ENCODE peak calls at places on chromosomes 13 and 19, in seven cellular contexts. N, K, E, Y, H, S and D are unnamed samples.

GRCh38 chr13:84658881-84659661 is 776.8 kb upstream of the SLITRK1 start:
- DNase-seq in E (no peak), Y (no peak), H (no peak), S (no peak), K (peak; percentile 63), N (no peak), D (no peak)

GRCh38 chr19:51809787-51810186 is 14.8 kb downstream of the FPR3 start:
- DNase-seq in Y (no peak), S (no peak), E (no peak), N (no peak), K (no peak), H (no peak), D (no peak)

GRCh38 chr19:28619842-28620429 is 593.0 kb downstream of the UQCRFS1 start:
- DNase-seq in H (no peak), S (no peak), E (no peak), N (no peak), Y (no peak), K (no peak), D (no peak)

GRCh38 chr13:28492527-28493367 is 2.2 kb downstream of the FLT1 start:
- DNase-seq in H (no peak), N (no peak), S (no peak), K (no peak), Y (no peak), E (no peak), D (no peak)

GRCh38 chr19:49712397-49712859 is 21.5 kb downstream of the CPT1C start:
- DNase-seq in Y (no peak), S (no peak), N (peak; percentile 92), K (peak; percentile 61), E (no peak), H (no peak), D (no peak)

GRCh38 chr19:34487651-34488051 is 6.1 kb downstream of the WTIP start:
- DNase-seq in Y (peak; percentile 52), H (no peak), K (no peak), S (no peak), E (no peak), N (no peak), D (no peak)

GRCh38 chr19:55440411-55441105 is 2.5 kb downstream of the SHISA7 start:
- DNase-seq in E (no peak), Y (no peak), S (no peak), K (no peak), N (no peak), H (no peak), D (no peak)

GRCh38 chr13:48731957-48732569 is 78.3 kb downstream of the CYSLTR2 start:
- DNase-seq in E (no peak), S (peak; percentile 64), N (peak; percentile 28), H (peak; percentile 44), Y (no peak), K (no peak), D (no peak)

GRCh38 chr13:44237276-44237767 is 136.3 kb upstream of the SERP2 start:
- DNase-seq in E (peak; percentile 83), K (peak; percentile 98), Y (peak; percentile 92), H (peak; percentile 62), S (peak; percentile 58), N (no peak), D (peak; percentile 94)

GRCh38 chr13:42284068-42284467 is 12.1 kb downstream of the AKAP11 start:
- DNase-seq in E (no peak), H (no peak), Y (no peak), N (no peak), S (no peak), K (no peak), D (no peak)

GRCh38 chr19:56142897-56143434 is 1.9 kb downstream of the ZNF444 start:
- DNase-seq in K (no peak), H (no peak), E (no peak), S (no peak), Y (no peak), N (no peak), D (no peak)

DNA sequence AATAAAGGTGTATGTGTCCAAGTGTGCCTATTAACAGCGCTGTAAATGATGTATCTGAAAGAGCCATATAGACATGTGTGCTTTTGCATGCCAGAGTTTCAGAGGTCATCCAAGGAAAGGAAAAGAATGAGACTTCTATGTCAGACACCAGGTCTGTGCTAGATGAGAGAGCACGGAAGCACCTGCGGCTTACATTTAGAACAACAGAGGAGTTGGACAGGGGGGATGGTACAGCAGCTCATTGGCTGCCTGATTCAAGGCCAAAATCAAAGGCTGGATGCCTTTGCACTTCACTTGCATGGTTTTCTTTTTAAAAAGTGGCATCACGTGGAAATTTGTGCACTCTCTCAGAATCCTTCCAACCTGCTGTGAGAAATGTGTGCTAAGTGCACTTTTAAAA is 32.8 kb upstream of the AMER2 start:
- DNase-seq in Y (no peak), N (no peak), E (no peak), S (no peak), K (no peak), H (no peak), D (no peak)
- H3K9me3 ChIP-seq in Y (no peaks in the 10 kb centered on the region), N (no peaks in the 10 kb centered on the region), E (no peaks in the 10 kb centered on the region), S (no peaks in the 10 kb centered on the region), K (no peaks in the 10 kb centered on the region), H (no peaks in the 10 kb centered on the region), D (no peaks in the 10 kb centered on the region)

DNA sequence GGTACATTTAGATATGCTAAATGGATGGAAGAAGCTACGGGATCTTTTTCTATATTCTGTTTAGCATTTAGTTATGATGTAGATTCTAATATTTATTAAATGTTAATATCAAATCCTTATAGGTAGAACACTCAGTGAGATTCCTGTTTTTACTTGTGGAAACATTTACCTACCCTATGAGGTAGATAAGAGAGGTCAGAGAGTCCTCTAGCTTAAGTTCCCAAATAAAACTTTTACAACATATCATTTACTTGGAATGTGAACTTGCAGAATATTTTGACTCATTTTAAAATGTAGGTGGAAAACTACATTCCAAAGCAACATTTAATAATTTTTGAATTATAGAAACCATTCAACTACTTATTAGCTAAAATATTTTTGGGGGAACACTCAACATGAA is 63.7 kb downstream of the UBL3 start:
- DNase-seq in Y (no peak), K (no peak), E (no peak), N (no peak), H (no peak), S (no peak), D (no peak)
- H3K27ac ChIP-seq in Y (no peak overlapping the region), K (no peak overlapping the region), E (no peak overlapping the region), N (no peak overlapping the region), H (no peak overlapping the region), S (peak overlapping the region; percentile 44), D (no peak overlapping the region)

GRCh38 chr13:93290503-93290902 is 63.9 kb downstream of the GPC6 start:
- DNase-seq in S (peak; percentile 12), K (peak; percentile 50), E (no peak), H (no peak), Y (no peak), N (no peak), D (no peak)
- TF ChIP-seq CTCF in S (no peak), K (no peak), E (no peak), H (no peak), Y (no peak), N (no peak), D (no peak)

GRCh38 chr19:23055946-23056345 is 53.0 kb upstream of the ZNF728 start:
- DNase-seq in Y (no peak), E (no peak), K (no peak), H (no peak), N (no peak), S (no peak), D (no peak)
- H3K9me3 ChIP-seq in Y (no peaks in the 10 kb centered on the region), E (peaks cover 4% of the 10 kb centered on the region), K (no peaks in the 10 kb centered on the region), H (peaks cover 62% of the 10 kb centered on the region), N (peaks cover 53% of the 10 kb centered on the region), S (no peaks in the 10 kb centered on the region), D (no peaks in the 10 kb centered on the region)

GRCh38 chr13:95136638-95137037 is 164.6 kb downstream of the ABCC4 start:
- DNase-seq in E (no peak), H (no peak), N (no peak), Y (no peak), S (no peak), K (no peak), D (no peak)
- H3K27ac ChIP-seq in E (peak overlapping the region; percentile 31), H (no peak overlapping the region), N (no peak overlapping the region), Y (no peak overlapping the region), S (no peak overlapping the region), K (no peak overlapping the region), D (no peak overlapping the region)

GRCh38 chr13:37068962-37069361 is 9.5 kb upstream of the SUPT20H start:
- DNase-seq in H (no peak), N (peak; percentile 0), S (no peak), Y (no peak), E (no peak), K (peak; percentile 40), D (no peak)
- TF ChIP-seq CTCF in H (peak; percentile 8), N (peak; percentile 13), S (peak; percentile 50), Y (no peak), E (no peak), K (peak; percentile 15), D (no peak)